ENCODE peak calls at places on chromosomes 3 and 15, in five cellular contexts. V is tibial nerve; C is A673; T is endothelial cell; F is CD4-positive, alpha-beta T cell. H is an unnamed sample.

GRCh38 chr3:68904064-68904463 is 28.3 kb downstream of the TAFA4 start:
- DNase-seq in V (no peak), C (no peak), T (no peak), F (no peak), H (no peak)

GRCh38 chr3:105154692-105155091 is 212.0 kb upstream of the ALCAM start:
- DNase-seq in V (no peak), C (no peak), T (no peak), F (no peak), H (no peak)

GRCh38 chr3:64049136-64049535 is 25.8 kb upstream of the PSMD6 start:
- DNase-seq in V (no peak), C (no peak), T (no peak), F (no peak), H (no peak)

GRCh38 chr15:101049282-101049681 is 130.1 kb downstream of the LRRK1 start:
- DNase-seq in V (no peak), C (no peak), T (no peak), F (no peak), H (no peak)

GRCh38 chr3:77699292-77699691 is 659.4 kb downstream of the ROBO2 start:
- DNase-seq in V (no peak), C (no peak), T (no peak), F (no peak), H (no peak)

GRCh38 chr3:41708176-41708575 is 253.7 kb downstream of the ULK4 start:
- DNase-seq in V (no peak), C (no peak), T (no peak), F (no peak), H (no peak)

GRCh38 chr3:196144383-196145105 is 62.7 kb upstream of the TFRC start:
- DNase-seq in V (no peak), C (no peak), T (no peak), F (no peak), H (no peak)

GRCh38 chr3:71102111-71103039 is 481.2 kb downstream of the FOXP1 start:
- DNase-seq in V (no peak), C (peak; percentile 17), T (no peak), F (no peak), H (peak; percentile 94)

GRCh38 chr3:42876401-42876800 is 722 bp upstream of the CYP8B1 start:
- DNase-seq in V (no peak), C (no peak), T (no peak), F (no peak), H (no peak)

GRCh38 chr3:71114610-71115009 is 468.9 kb downstream of the FOXP1 start:
- DNase-seq in V (no peak), C (no peak), T (no peak), F (no peak), H (no peak)

DNA sequence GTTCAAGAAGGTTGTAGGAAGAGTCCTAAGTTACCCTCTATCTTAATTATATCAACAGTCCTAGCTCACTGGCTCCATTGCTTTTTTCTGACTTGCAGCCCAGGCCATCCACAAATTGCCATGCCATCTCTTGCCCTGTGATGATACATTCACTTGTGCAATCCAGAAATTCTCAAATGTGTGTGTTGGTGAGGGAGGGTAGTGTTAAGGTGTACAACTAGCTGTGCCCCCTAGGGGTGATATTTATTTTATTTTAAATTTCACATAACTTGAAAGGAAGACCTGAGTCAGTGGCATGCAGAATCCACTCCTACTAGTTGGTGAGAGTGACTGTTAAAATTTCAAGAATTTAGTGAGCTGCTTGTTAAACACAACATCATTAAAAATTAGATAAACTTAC is 156.1 kb upstream of the ANKRD28 start:
- DNase-seq in V (no peak), C (peak; percentile 22), T (no peak), F (no peak), H (no peak)
- TF ChIP-seq CTCF in V (no peak), C (peak; percentile 37), T (no peak), F (no peak), H (no peak)

GRCh38 chr3:49327485-49327884 is 12.4 kb downstream of the USP4 start:
- DNase-seq in V (no peak), C (no peak), T (no peak), F (no peak), H (no peak)
- TF ChIP-seq CTCF in V (no peak), C (no peak), T (peak; percentile 37), F (no peak), H (peak; percentile 18)

GRCh38 chr15:35437157-35437556 is 108.8 kb downstream of the DPH6 start:
- DNase-seq in V (no peak), C (peak; percentile 16), T (no peak), F (no peak), H (no peak)
- TF ChIP-seq CTCF in V (no peak), C (peak; percentile 27), T (no peak), F (no peak), H (no peak)

DNA sequence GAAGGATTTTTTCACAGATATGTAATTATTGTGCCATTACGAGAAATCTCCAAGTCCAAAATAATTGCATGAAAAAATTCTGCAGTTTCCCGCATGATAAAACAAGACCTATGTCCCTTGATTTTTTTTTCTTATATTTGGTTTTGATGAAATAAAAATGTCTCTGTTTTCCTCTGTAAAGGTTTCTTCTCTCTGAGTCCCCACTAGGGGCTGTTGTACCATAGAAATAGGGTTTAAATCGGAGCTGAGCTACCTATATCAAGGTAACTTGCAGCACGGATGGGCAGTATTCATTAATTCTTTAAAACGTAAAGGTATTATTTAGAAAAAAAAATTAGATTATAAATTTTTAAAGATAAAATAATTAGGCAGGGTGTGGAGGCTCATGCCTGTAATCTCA is 66.6 kb upstream of the IGF1R start:
- DNase-seq in V (no peak), C (no peak), T (no peak), F (no peak), H (no peak)
- TF ChIP-seq CTCF in V (no peak), C (peak; percentile 39), T (no peak), F (peak; percentile 45), H (no peak)

GRCh38 chr3:112366428-112366931 is 33.5 kb downstream of the CD200 start:
- DNase-seq in V (no peak), C (no peak), T (no peak), F (no peak), H (no peak)
- TF ChIP-seq CTCF in V (no peak), C (no peak), T (no peak), F (no peak), H (no peak)

DNA sequence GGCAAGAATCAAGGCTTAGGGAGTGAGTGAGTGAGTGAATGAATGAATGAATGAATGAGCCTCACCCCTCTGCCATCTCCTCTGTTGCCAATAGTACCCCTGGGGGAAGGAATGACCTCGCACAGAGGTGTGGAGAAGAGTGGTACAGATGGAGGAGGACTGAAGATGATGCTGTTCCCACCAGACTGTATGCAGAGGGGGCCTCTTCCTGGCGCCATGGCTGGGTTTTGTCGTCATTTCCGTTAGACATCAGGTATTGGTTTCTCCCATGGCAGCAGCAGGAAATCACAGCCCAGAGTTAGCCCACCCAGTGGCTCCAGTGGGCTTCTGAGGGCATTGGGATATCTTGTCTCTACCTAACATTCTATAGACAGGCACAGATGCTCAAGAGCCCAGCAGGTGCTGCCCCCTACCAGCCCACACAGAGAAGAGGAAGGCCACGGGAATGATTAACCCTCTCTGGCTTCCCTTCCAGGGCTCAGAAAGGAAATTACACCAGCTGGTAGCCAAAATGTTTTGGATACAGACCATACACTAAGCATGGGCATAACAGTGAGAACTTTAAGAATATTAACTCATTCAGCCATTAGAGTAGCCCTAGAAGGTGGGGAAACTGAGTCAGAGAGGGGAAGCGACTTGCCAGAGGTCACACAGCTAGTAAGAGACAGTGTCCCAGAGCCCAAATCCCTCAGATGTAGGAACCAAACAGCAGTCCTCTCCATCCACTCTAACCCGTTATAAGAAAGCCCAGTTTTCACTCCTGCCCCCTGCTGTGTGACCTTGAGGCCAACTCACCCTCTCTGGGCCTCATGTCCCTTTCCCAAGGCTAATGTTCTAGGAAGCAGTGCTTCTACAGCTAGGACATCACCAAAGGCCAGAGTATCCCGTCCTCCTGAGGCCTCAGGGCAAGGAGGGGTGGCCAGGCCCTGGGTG is 109.6 kb upstream of the SLC6A11 start:
- DNase-seq in V (no peak), C (no peak), T (peak; percentile 31), F (no peak), H (no peak)
- TF ChIP-seq CTCF in V (no peak), C (no peak), T (no peak), F (no peak), H (no peak)

DNA sequence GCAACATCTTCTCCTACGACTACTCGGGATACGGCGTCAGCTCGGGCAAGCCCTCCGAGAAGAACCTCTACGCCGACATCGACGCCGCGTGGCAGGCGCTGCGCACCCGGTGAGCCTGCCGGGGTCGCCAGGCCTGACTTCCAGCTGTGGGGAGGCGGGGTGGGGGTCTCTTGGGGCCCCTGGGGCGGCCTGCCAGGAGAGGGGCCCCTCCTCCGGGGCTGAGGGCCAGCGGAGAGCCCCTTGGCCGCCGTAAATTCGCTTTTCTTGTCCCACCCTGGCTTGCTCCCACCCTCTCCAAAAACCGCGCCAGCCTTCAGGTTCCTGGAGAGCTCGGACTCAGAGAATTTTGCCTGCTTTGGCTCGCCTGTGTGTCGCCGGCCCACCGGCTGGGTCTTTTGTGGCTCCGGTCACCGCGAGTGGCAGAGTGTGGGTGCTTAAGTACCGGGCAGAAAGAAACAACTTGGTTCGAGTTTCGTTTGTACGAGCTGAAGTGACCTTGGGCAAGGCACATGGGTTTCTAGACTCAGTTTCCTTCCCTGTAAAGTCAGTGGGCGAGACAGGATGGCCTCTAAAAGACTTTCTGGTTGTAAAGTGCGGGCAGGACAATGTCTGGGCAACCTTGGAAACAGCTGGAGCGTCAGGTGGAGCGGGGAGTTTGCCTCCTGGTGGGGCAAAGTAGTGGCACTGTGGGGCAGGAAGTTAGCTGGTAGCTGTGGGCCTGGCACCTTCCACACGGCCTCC is 971 bp downstream of the ABHD17C start:
- DNase-seq in V (no peak), C (no peak), T (no peak), F (no peak), H (no peak)
- TF ChIP-seq CTCF in V (no peak), C (no peak), T (no peak), F (no peak), H (peak; percentile 44)

GRCh38 chr15:19973718-19974117 is 567.9 kb downstream of the GOLGA6L6 start:
- DNase-seq in V (no peak), C (no peak), T (no peak), F (no peak), H (no peak)
- TF ChIP-seq CTCF in V (no peak), C (no peak), T (no peak), F (no peak), H (no peak)

H was measured in AG09319.